ENCODE peak calls at places on chromosomes 6 and 20, in six cellular contexts. D is HepG2, Q is cardiac muscle cell, T is fibroblast of lung, A is fibroblast of pulmonary artery, I is neural progenitor cell. Y is an unnamed sample.

GRCh38 chr20:44695295-44696230 is 19.6 kb upstream of the CCN5 start:
- DNase-seq in A (peak; percentile 39), Q (no peak), I (no peak), T (peak; percentile 96), D (no peak), Y (no peak)

GRCh38 chr6:127914240-127914639 is 13.4 kb upstream of the THEMIS start:
- DNase-seq in Q (no peak), I (no peak), D (no peak), T (no peak), A (no peak), Y (no peak)

GRCh38 chr6:167405778-167406532 is 81.1 kb downstream of the TTLL2 start:
- DNase-seq in I (no peak), T (no peak), D (no peak), Q (no peak), A (no peak), Y (no peak)

GRCh38 chr6:21749754-21750153 is 156.2 kb downstream of the SOX4 start:
- DNase-seq in A (no peak), T (no peak), D (no peak), I (peak; percentile 82), Q (no peak), Y (no peak)

GRCh38 chr20:23541330-23541729 is 27.0 kb downstream of the CST9L start:
- DNase-seq in Q (no peak), D (peak; percentile 43), T (no peak), I (peak; percentile 25), A (no peak), Y (no peak)

GRCh38 chr20:8646026-8646425 is 422.9 kb upstream of the PLCB4 start:
- DNase-seq in D (no peak), I (no peak), Q (peak; percentile 35), T (peak; percentile 32), A (peak; percentile 78), Y (no peak)

GRCh38 chr6:162765251-162765650 is 37.5 kb downstream of the PACRG start:
- DNase-seq in D (no peak), I (no peak), T (no peak), Q (no peak), A (no peak), Y (peak; percentile 28)

GRCh38 chr6:15588966-15589634 is 73.7 kb downstream of the DTNBP1 start:
- DNase-seq in T (peak; percentile 68), Q (peak; percentile 31), D (no peak), I (no peak), A (peak; percentile 39), Y (no peak)

GRCh38 chr6:90362273-90362672 is 65.6 kb upstream of the BACH2 start:
- DNase-seq in D (no peak), T (peak; percentile 86), I (no peak), Q (peak; percentile 70), A (peak; percentile 39), Y (no peak)

GRCh38 chr6:129893513-129894098 is 32.5 kb upstream of the TMEM244 start:
- DNase-seq in T (peak; percentile 70), Q (peak; percentile 54), I (no peak), D (no peak), A (peak; percentile 60), Y (no peak)

GRCh38 chr6:30100585-30101422 is 12.1 kb downstream of the TRIM31 start:
- DNase-seq in Q (no peak), T (no peak), A (no peak), D (peak; percentile 92), I (peak; percentile 54), Y (peak; percentile 45)

GRCh38 chr6:163170294-163170883 is 244.1 kb upstream of the QKI start:
- DNase-seq in I (no peak), A (peak; percentile 25), Q (peak; percentile 19), D (no peak), T (no peak), Y (no peak)

GRCh38 chr6:119148102-119148824 is 69.8 kb upstream of the FAM184A start:
- DNase-seq in T (peak; percentile 92), A (peak; percentile 83), Q (peak; percentile 88), D (peak; percentile 79), I (peak; percentile 63), Y (peak; percentile 26)

GRCh38 chr6:139852484-139853140 is 478.2 kb upstream of the CITED2 start:
- DNase-seq in Q (peak; percentile 78), I (no peak), D (no peak), A (peak; percentile 74), T (peak; percentile 51), Y (no peak)

GRCh38 chr6:3176562-3177355 is 19.4 kb upstream of the TUBB2A start:
- DNase-seq in T (peak; percentile 93), I (no peak), D (peak; percentile 68), A (peak; percentile 96), Q (peak; percentile 94), Y (no peak)

GRCh38 chr6:97626586-97627441 is 343.8 kb upstream of the MMS22L start:
- DNase-seq in Q (no peak), I (peak; percentile 9), T (peak; percentile 56), D (no peak), A (no peak), Y (peak; percentile 4)

GRCh38 chr20:34708621-34709043 is 4.5 kb downstream of the TP53INP2 start:
- DNase-seq in T (peak; percentile 46), D (no peak), A (peak; percentile 44), I (peak; percentile 72), Q (peak; percentile 48), Y (peak; percentile 62)

GRCh38 chr20:5691918-5692618 is 58.1 kb upstream of the SHLD1 start:
- DNase-seq in A (no peak), I (no peak), D (peak; percentile 35), Q (no peak), T (no peak), Y (peak; percentile 22)

DNA sequence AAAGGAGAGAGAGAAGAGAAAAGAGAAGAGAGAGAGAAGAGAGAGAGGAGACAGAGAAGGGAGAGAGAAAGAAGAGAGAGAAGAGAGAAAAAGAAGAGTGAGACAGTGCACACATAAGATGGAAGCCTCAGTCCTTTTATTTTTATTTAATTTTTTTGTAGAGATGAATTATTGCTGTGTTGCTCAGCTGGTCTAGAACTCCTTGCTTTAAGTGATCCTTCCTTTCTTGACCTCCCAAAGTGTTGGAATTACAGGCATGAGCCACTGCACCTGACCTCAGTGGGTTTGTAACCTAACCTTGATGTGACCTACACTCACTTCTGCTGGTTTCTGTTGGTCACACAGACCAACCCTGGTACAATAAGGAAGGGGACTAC is 6.3 kb upstream of the CD40 start:
- DNase-seq in D (no peak), A (no peak), Q (no peak), T (no peak), I (no peak), Y (no peak)
- TF ChIP-seq CTCF in D (no peak), A (no peak), Q (no peak), T (no peak), I (no peak), Y (no peak)

DNA sequence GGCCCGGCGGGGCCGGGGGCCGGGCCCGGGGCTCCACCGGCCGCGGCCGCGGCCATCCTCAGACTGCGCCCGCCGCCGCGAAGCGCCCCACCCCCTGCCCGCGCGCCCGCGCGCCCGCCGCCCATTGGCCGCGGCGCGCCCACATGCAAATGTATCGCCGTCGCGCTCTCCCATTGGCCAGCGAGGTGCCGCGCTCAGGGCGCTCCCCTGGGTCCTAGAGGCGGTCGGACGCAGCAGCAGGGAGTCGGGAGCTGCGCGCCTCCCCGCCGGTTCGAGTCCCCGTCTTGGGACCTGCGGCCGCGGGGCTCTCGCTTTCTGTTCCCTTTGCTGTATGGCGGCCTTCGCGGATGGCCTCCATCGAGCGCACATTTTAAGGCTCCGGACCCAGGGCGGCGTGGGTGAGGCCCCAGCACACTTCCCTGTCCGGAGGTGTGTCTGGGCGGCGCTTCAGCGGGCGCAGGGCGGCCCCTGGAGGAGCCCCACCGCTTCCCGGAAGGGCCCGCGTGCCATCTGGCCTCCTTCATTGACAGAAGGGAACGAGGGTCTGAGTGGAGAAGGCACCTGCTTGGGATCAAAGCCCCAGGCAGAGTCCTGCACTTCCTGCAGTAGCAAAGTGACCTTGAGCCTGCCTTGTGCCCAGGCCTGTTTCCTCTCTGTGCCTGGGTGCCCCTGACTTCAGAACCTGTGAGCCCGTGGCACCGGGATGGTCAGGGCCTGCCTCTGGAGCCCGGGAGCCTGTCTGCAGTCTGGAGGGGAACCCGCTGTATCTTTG is at the start of gene CABLES2:
- DNase-seq in Q (peak; percentile 96), I (peak; percentile 98), T (peak; percentile 92), D (peak; percentile 93), A (peak; percentile 94), Y (peak; percentile 93)
- TF ChIP-seq CTCF in Q (no peak), I (no peak), T (no peak), D (peak; percentile 50), A (no peak), Y (no peak)

GRCh38 chr20:52799130-52799529 is 173.0 kb upstream of the TSHZ2 start:
- DNase-seq in D (no peak), A (no peak), T (no peak), Q (no peak), I (no peak), Y (no peak)

GRCh38 chr20:52804455-52804966 is 167.6 kb upstream of the TSHZ2 start:
- DNase-seq in I (no peak), Q (peak; percentile 2), A (peak; percentile 2), T (no peak), D (no peak), Y (no peak)

GRCh38 chr20:52800734-52801627 is 171.2 kb upstream of the TSHZ2 start:
- DNase-seq in Q (no peak), T (no peak), I (no peak), D (no peak), A (no peak), Y (no peak)

GRCh38 chr20:52798124-52798523 is 174.0 kb upstream of the TSHZ2 start:
- DNase-seq in T (no peak), D (no peak), A (no peak), Q (no peak), I (no peak), Y (no peak)

GRCh38 chr20:52801628-52802006 is 170.5 kb upstream of the TSHZ2 start:
- DNase-seq in Q (no peak), I (no peak), D (no peak), T (no peak), A (no peak), Y (no peak)
- TF ChIP-seq CTCF in Q (no peak), I (no peak), D (no peak), T (no peak), A (no peak), Y (no peak)

DNA sequence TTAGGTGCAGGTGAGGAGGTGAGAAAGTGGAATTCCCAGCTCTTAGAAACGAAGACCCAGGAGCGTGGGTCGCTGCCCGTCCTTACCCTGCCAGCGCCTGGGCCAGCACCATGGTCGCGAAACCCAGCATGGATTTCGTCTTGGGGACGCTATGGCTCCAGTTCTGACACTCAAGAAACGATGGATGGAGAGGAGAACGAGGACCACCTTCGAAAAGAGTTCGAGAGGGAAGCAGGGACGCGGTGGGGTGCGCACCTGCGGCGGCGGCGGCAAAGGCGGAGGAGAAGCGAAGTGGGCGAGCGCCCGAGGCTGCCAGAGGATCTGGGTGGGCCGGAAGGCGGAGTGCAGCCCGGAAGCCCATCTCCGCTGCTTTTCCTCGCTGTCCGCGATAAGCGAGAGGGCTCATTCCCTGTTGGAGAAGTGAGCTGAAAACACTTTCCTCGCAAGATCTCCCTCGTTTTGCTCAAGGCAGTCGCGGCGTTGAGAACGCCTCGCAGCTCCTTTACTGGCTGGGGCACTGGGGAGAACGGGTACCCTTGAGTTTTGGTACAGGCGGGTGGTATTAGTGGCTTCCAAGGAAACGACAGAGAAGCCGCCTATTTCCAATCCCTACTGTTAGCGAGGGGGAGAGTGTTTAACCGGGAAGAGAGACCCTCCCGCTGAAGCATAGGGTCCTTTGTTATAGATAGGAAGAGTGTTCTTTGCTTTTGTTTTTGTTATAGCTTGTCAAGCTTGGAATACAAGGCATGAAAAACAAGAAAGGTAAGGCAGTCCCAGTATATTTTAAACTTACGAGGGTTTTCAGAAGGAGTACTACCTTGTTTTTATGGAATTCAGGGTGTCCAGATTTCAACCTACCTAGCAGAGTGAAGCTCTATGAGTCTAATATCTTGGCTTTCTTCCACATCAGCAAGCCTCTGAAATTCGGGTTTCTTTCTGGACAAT is 109.5 kb downstream of the TRIM27 start:
- DNase-seq in A (no peak), Q (no peak), I (peak; percentile 76), T (no peak), D (no peak), Y (peak; percentile 60)
- TF ChIP-seq CTCF in A (no peak), Q (no peak), I (no peak), T (no peak), D (no peak), Y (no peak)

Y was measured in nephron progenitor cell.